ENCODE peak calls at places on chromosomes 11 and 22, in five cellular contexts. J, P, S, H and B are unnamed samples.

GRCh38 chr11:11580012-11580411 is 41.8 kb downstream of the GALNT18 start:
- DNase-seq in J (no peak), P (no peak), S (no peak), H (no peak), B (no peak)

GRCh38 chr11:19646921-19647320 is 65.7 kb upstream of the NAV2 start:
- DNase-seq in J (peak), P (peak), S (no peak), H (peak), B (no peak)

GRCh38 chr11:75597636-75598035 is 35.6 kb downstream of the SERPINH1 start:
- DNase-seq in J (no peak), P (peak), S (no peak), H (peak), B (no peak)

GRCh38 chr11:63017306-63017974 is 1.8 kb upstream of the SLC22A8 start:
- DNase-seq in J (no peak), P (no peak), S (no peak), H (no peak), B (no peak)

GRCh38 chr11:111761056-111761455 is 5.1 kb downstream of the PPP2R1B start:
- DNase-seq in J (no peak), P (no peak), S (no peak), H (no peak), B (no peak)

GRCh38 chr11:118251858-118252652 is at the start of gene MPZL3:
- DNase-seq in J (peak), P (peak), S (peak), H (peak), B (peak)

GRCh38 chr11:132115454-132115853 is 745.0 kb downstream of the NTM start:
- DNase-seq in J (peak), P (no peak), S (no peak), H (no peak), B (no peak)

GRCh38 chr11:64891215-64891848 is 12.9 kb upstream of the EHD1 start:
- DNase-seq in J (no peak), P (peak), S (no peak), H (no peak), B (no peak)

GRCh38 chr11:819129-819931 is 616 bp downstream of the PNPLA2 start:
- DNase-seq in J (peak), P (peak), S (peak), H (peak), B (peak)

GRCh38 chr11:103888541-103888951 is 147.9 kb upstream of the DDI1 start:
- DNase-seq in J (no peak), P (no peak), S (no peak), H (no peak), B (no peak)

GRCh38 chr11:119350302-119350701 is 3.8 kb upstream of the MFRP start:
- DNase-seq in J (no peak), P (no peak), S (no peak), H (no peak), B (no peak)

GRCh38 chr11:70558651-70559050 is 160.3 kb downstream of the CTTN start:
- DNase-seq in J (no peak), P (no peak), S (no peak), H (no peak), B (no peak)

GRCh38 chr11:64306876-64307622 is 1.7 kb downstream of the ESRRA start:
- DNase-seq in J (peak), P (peak), S (no peak), H (no peak), B (no peak)

GRCh38 chr11:90556612-90557011 is 333.8 kb upstream of the CHORDC1 start:
- DNase-seq in J (no peak), P (no peak), S (no peak), H (no peak), B (no peak)

GRCh38 chr11:92501346-92501745 is 276.7 kb downstream of the FAT3 start:
- DNase-seq in J (no peak), P (no peak), S (no peak), H (no peak), B (no peak)

GRCh38 chr11:6326980-6327379 is 6.7 kb upstream of the CAVIN3 start:
- DNase-seq in J (no peak), P (no peak), S (no peak), H (no peak), B (no peak)

GRCh38 chr11:46208803-46209202 is 68.7 kb upstream of the CREB3L1 start:
- DNase-seq in J (no peak), P (no peak), S (no peak), H (no peak), B (no peak)

GRCh38 chr11:2512431-2513407 is 67.9 kb downstream of the KCNQ1 start:
- DNase-seq in J (no peak), P (no peak), S (no peak), H (no peak), B (peak)

GRCh38 chr22:26624788-26625187 is 3.0 kb downstream of the CRYBA4 start:
- DNase-seq in J (no peak), P (no peak), S (no peak), H (no peak), B (no peak)

GRCh38 chr11:32792111-32792947 is 2.1 kb downstream of the CCDC73 start:
- DNase-seq in J (no peak), P (no peak), S (no peak), H (no peak), B (no peak)

GRCh38 chr11:102230911-102231310 is 86.4 kb upstream of the BIRC3 start:
- DNase-seq in J (no peak), P (no peak), S (no peak), H (no peak), B (no peak)

GRCh38 chr11:10900686-10901415 is 43.0 kb upstream of the ZBED5 start:
- DNase-seq in J (peak), P (peak), S (no peak), H (peak), B (no peak)

GRCh38 chr11:68749061-68749491 is 2.2 kb downstream of the TESMIN start:
- DNase-seq in J (no peak), P (no peak), S (no peak), H (no peak), B (no peak)

GRCh38 chr11:9529333-9529648 is 44.2 kb upstream of the WEE1 start:
- DNase-seq in J (no peak), P (peak), S (no peak), H (no peak), B (peak)

GRCh38 chr22:31995046-31995445 is 48.0 kb upstream of the SLC5A1 start:
- DNase-seq in J (no peak), P (no peak), S (no peak), H (no peak), B (no peak)

GRCh38 chr11:111833524-111833923 is 37.9 kb downstream of the ALG9 start:
- DNase-seq in J (no peak), P (no peak), S (no peak), H (no peak), B (no peak)

GRCh38 chr11:82790723-82791487 is 57.2 kb upstream of the FAM181B start:
- DNase-seq in J (no peak), P (no peak), S (no peak), H (no peak), B (peak)

GRCh38 chr11:120645639-120646038 is 134.1 kb downstream of the GRIK4 start:
- DNase-seq in J (no peak), P (no peak), S (no peak), H (no peak), B (no peak)

GRCh38 chr11:134579709-134580634 is 167.9 kb upstream of the B3GAT1 start:
- DNase-seq in J (no peak), P (peak), S (no peak), H (no peak), B (no peak)

GRCh38 chr22:37218771-37219411 is 6.6 kb upstream of the SSTR3 start:
- DNase-seq in J (no peak), P (no peak), S (peak), H (no peak), B (no peak)

GRCh38 chr11:90558328-90558865 is 335.5 kb upstream of the CHORDC1 start:
- DNase-seq in J (no peak), P (no peak), S (no peak), H (no peak), B (no peak)

GRCh38 chr22:42309865-42310264 is 39.4 kb upstream of the TCF20 start:
- DNase-seq in J (no peak), P (no peak), S (no peak), H (no peak), B (no peak)

GRCh38 chr22:47515384-47516125 is 753.1 kb downstream of the TBC1D22A start:
- DNase-seq in J (peak), P (no peak), S (no peak), H (no peak), B (no peak)

GRCh38 chr22:36776722-36777121 is 803 bp upstream of the IFT27 start:
- DNase-seq in J (no peak), P (peak), S (no peak), H (no peak), B (no peak)

GRCh38 chr11:86722041-86722440 is 49.6 kb upstream of the ME3 start:
- DNase-seq in J (peak), P (no peak), S (no peak), H (no peak), B (no peak)

GRCh38 chr11:61948505-61948904 is 1.6 kb upstream of the BEST1 start:
- DNase-seq in J (no peak), P (no peak), S (no peak), H (no peak), B (no peak)

GRCh38 chr22:30537083-30537731 is 9.3 kb downstream of the SEC14L6 start:
- DNase-seq in J (no peak), P (no peak), S (no peak), H (no peak), B (no peak)

GRCh38 chr22:44505796-44506354 is 7.8 kb upstream of the RTL6 start:
- DNase-seq in J (peak), P (peak), S (no peak), H (no peak), B (no peak)